ENCODE peak calls at places on chromosomes 3 and 15, in five cellular contexts. N is stimulated activated naive B cell treated with anti-CD40 and anti-IgM and Interleukin-4, amounts not matched to agents 10 μg/mL and 1 μg/mL and 100 μg/mL, for 72 hours; O is left colon; Y is activated naive CD8-positive, alpha-beta T cell treated with anti-CD3 and anti-CD28 coated beads, Interleukin-2, amount 50 U/mL, for 24 hours; S is CD4-positive, alpha-beta T cell. G is an unnamed sample.

GRCh38 chr3:83065861-83066260 is 1304.4 kb upstream of the GBE1 start:
- ATAC-seq in S (no peak), O (no peak), N (no peak), Y (no peak), G (no peak)

GRCh38 chr15:51368751-51369450 is 27.4 kb downstream of the GLDN start:
- ATAC-seq in S (no peak), N (no peak), Y (no peak), O (no peak), G (no peak)

GRCh38 chr3:2517479-2518188 is 419.0 kb downstream of the CNTN4 start:
- ATAC-seq in S (no peak), O (peak), N (no peak), Y (no peak), G (no peak)

GRCh38 chr3:143831208-143831607 is 17.1 kb downstream of the SLC9A9 start:
- ATAC-seq in Y (peak), N (no peak), O (no peak), S (no peak), G (peak)

GRCh38 chr15:74275957-74276356 is 39.8 kb downstream of the CCDC33 start:
- ATAC-seq in Y (peak), N (no peak), O (no peak), S (no peak), G (no peak)

GRCh38 chr15:59410448-59410896 is 27.5 kb upstream of the FAM81A start:
- ATAC-seq in S (no peak), O (peak), Y (no peak), N (no peak), G (peak)

GRCh38 chr3:98978068-98978811 is 76.7 kb upstream of the DCBLD2 start:
- ATAC-seq in Y (no peak), N (no peak), O (no peak), S (no peak), G (no peak)

GRCh38 chr15:92059036-92059970 is 205.8 kb downstream of the SLCO3A1 start:
- ATAC-seq in O (no peak), Y (no peak), S (no peak), N (no peak), G (peak)

GRCh38 chr3:29711255-29711771 is 430.4 kb downstream of the RBMS3 start:
- ATAC-seq in S (no peak), Y (no peak), N (no peak), O (no peak), G (no peak)

GRCh38 chr3:16253601-16254000 is 11.1 kb downstream of the DPH3 start:
- ATAC-seq in S (no peak), N (no peak), Y (no peak), O (no peak), G (peak)

GRCh38 chr3:71074416-71074815 is 509.1 kb downstream of the FOXP1 start:
- ATAC-seq in S (no peak), N (no peak), Y (no peak), O (no peak), G (peak)

GRCh38 chr3:187944391-187945179 is 199.3 kb upstream of the BCL6 start:
- ATAC-seq in N (peak), O (no peak), Y (no peak), S (no peak), G (peak)

GRCh38 chr15:54410481-54410880 is 432.2 kb downstream of the UNC13C start:
- ATAC-seq in N (no peak), Y (no peak), O (no peak), S (no peak), G (no peak)

GRCh38 chr3:18127864-18128185 is 297.3 kb downstream of the SATB1 start:
- ATAC-seq in O (no peak), Y (no peak), S (no peak), N (peak), G (no peak)

GRCh38 chr3:21517184-21517583 is 233.8 kb downstream of the ZNF385D start:
- ATAC-seq in Y (no peak), N (no peak), O (no peak), S (no peak), G (no peak)

GRCh38 chr3:42991369-42992315 is 12.5 kb downstream of the GASK1A start:
- ATAC-seq in O (no peak), N (no peak), Y (peak), S (no peak), G (no peak)

GRCh38 chr3:105837947-105838346 is 30.9 kb downstream of the CBLB start:
- ATAC-seq in S (peak), N (no peak), O (no peak), Y (no peak), G (no peak)

GRCh38 chr3:40096561-40097506 is 212.7 kb upstream of the EIF1B start:
- ATAC-seq in O (no peak), N (no peak), Y (no peak), S (no peak), G (peak)

GRCh38 chr15:42010434-42010833 is 10.4 kb downstream of the PLA2G4E start:
- ATAC-seq in S (no peak), Y (peak), O (no peak), N (peak), G (peak)

GRCh38 chr3:177689077-177689476 is 491.8 kb upstream of the TBL1XR1 start:
- ATAC-seq in S (no peak), N (no peak), Y (no peak), O (no peak), G (no peak)

GRCh38 chr3:11898611-11899325 is 52.1 kb upstream of the TAMM41 start:
- ATAC-seq in S (no peak), Y (no peak), O (no peak), N (no peak), G (no peak)

GRCh38 chr15:72271895-72272212 is 500 bp downstream of the PARP6 start:
- ATAC-seq in S (no peak), Y (peak), O (peak), N (peak), G (peak)

GRCh38 chr3:176840604-176841287 is 356.5 kb downstream of the TBL1XR1 start:
- ATAC-seq in S (no peak), O (no peak), N (no peak), Y (no peak), G (no peak)

GRCh38 chr15:70584838-70585706 is 178.3 kb downstream of the UACA start:
- ATAC-seq in O (no peak), S (peak), N (no peak), Y (peak), G (peak)

GRCh38 chr3:71453822-71454512 is 129.6 kb downstream of the FOXP1 start:
- ATAC-seq in Y (no peak), S (peak), N (peak), O (peak), G (no peak)

GRCh38 chr3:188231454-188231853 is 77.5 kb downstream of the LPP start:
- ATAC-seq in N (no peak), Y (no peak), S (no peak), O (no peak), G (no peak)

GRCh38 chr3:59862686-59863085 is 812.9 kb upstream of the CFAP20DC start:
- ATAC-seq in N (no peak), Y (no peak), O (no peak), S (no peak), G (no peak)

GRCh38 chr3:193859195-193859594 is 266.2 kb downstream of the OPA1 start:
- ATAC-seq in O (peak), Y (no peak), N (no peak), S (no peak), G (no peak)

GRCh38 chr3:133979553-133979952 is 50.2 kb downstream of the SLCO2A1 start:
- ATAC-seq in S (no peak), Y (no peak), O (no peak), N (no peak), G (no peak)

GRCh38 chr3:151206196-151206595 is 3.2 kb upstream of the GPR171 start:
- ATAC-seq in N (no peak), S (no peak), Y (no peak), O (no peak), G (no peak)

GRCh38 chr3:52498134-52499054 is 3.3 kb downstream of the STAB1 start:
- ATAC-seq in N (peak), O (peak), S (no peak), Y (no peak), G (no peak)

GRCh38 chr3:98986073-98986472 is 84.6 kb upstream of the DCBLD2 start:
- ATAC-seq in O (no peak), N (no peak), Y (no peak), S (no peak), G (peak)

GRCh38 chr15:66714543-66714981 is 12.5 kb downstream of the SMAD6 start:
- ATAC-seq in Y (no peak), N (peak), S (no peak), O (peak), G (no peak)

GRCh38 chr15:29652595-29652994 is 169.7 kb downstream of the TJP1 start:
- ATAC-seq in O (no peak), Y (no peak), S (no peak), N (no peak), G (no peak)

G was measured in esophagus mucosa.